ENCODE peak calls at places on chromosome 4, in eight cellular contexts. One of them, this sample, is unnamed.

GRCh38 chr4:22003878-22004277 is 55.3 kb upstream of the KCNIP4 start:
- DNase-seq in GM23248: peak; percentile 22
- DNase-seq in MM.1S: no peak
- DNase-seq in neural progenitor cell: peak; percentile 12
- DNase-seq in endothelial cell of umbilical vein: no peak
- DNase-seq in hepatocyte: no peak
- DNase-seq in HepG2: no peak
- DNase-seq in PC-3: no peak
- DNase-seq in this sample: no peak

GRCh38 chr4:173346074-173346473 is 11.9 kb upstream of the HMGB2 start:
- DNase-seq in GM23248: peak; percentile 48
- DNase-seq in MM.1S: no peak
- DNase-seq in neural progenitor cell: no peak
- DNase-seq in endothelial cell of umbilical vein: no peak
- DNase-seq in hepatocyte: no peak
- DNase-seq in HepG2: no peak
- DNase-seq in PC-3: peak; percentile 79
- DNase-seq in this sample: no peak

GRCh38 chr4:128827280-128827679 is 17.8 kb downstream of the JADE1 start:
- DNase-seq in GM23248: no peak
- DNase-seq in MM.1S: no peak
- DNase-seq in neural progenitor cell: no peak
- DNase-seq in endothelial cell of umbilical vein: no peak
- DNase-seq in hepatocyte: no peak
- DNase-seq in HepG2: no peak
- DNase-seq in PC-3: no peak
- DNase-seq in this sample: no peak

GRCh38 chr4:140661550-140661949 is 92.8 kb upstream of the UCP1 start:
- DNase-seq in GM23248: no peak
- DNase-seq in MM.1S: no peak
- DNase-seq in neural progenitor cell: no peak
- DNase-seq in endothelial cell of umbilical vein: no peak
- DNase-seq in hepatocyte: no peak
- DNase-seq in HepG2: peak; percentile 9
- DNase-seq in PC-3: no peak
- DNase-seq in this sample: no peak

GRCh38 chr4:113871080-113871479 is 108.4 kb downstream of the ARSJ start:
- DNase-seq in GM23248: no peak
- DNase-seq in MM.1S: no peak
- DNase-seq in neural progenitor cell: no peak
- DNase-seq in endothelial cell of umbilical vein: no peak
- DNase-seq in hepatocyte: no peak
- DNase-seq in HepG2: no peak
- DNase-seq in PC-3: no peak
- DNase-seq in this sample: no peak

GRCh38 chr4:176034936-176035335 is 30.7 kb upstream of the WDR17 start:
- DNase-seq in GM23248: peak; percentile 56
- DNase-seq in MM.1S: no peak
- DNase-seq in neural progenitor cell: no peak
- DNase-seq in endothelial cell of umbilical vein: no peak
- DNase-seq in hepatocyte: no peak
- DNase-seq in HepG2: no peak
- DNase-seq in PC-3: no peak
- DNase-seq in this sample: peak; percentile 18

GRCh38 chr4:66647915-66648314 is 897.4 kb downstream of the CENPC start:
- DNase-seq in GM23248: no peak
- DNase-seq in MM.1S: no peak
- DNase-seq in neural progenitor cell: no peak
- DNase-seq in endothelial cell of umbilical vein: no peak
- DNase-seq in hepatocyte: no peak
- DNase-seq in HepG2: no peak
- DNase-seq in PC-3: no peak
- DNase-seq in this sample: no peak

GRCh38 chr4:15659768-15660394 is 4.7 kb upstream of the FBXL5 start:
- DNase-seq in GM23248: peak; percentile 86
- DNase-seq in MM.1S: no peak
- DNase-seq in neural progenitor cell: no peak
- DNase-seq in endothelial cell of umbilical vein: peak; percentile 24
- DNase-seq in hepatocyte: peak; percentile 32
- DNase-seq in HepG2: no peak
- DNase-seq in PC-3: no peak
- DNase-seq in this sample: peak; percentile 69

GRCh38 chr4:39900966-39901365 is 76.7 kb downstream of the PDS5A start:
- DNase-seq in GM23248: peak; percentile 1
- DNase-seq in MM.1S: no peak
- DNase-seq in neural progenitor cell: no peak
- DNase-seq in endothelial cell of umbilical vein: no peak
- DNase-seq in hepatocyte: no peak
- DNase-seq in HepG2: no peak
- DNase-seq in PC-3: peak; percentile 8
- DNase-seq in this sample: peak; percentile 9

GRCh38 chr4:168569066-168569908 is 72.4 kb downstream of the PALLD start:
- DNase-seq in GM23248: peak; percentile 68
- DNase-seq in MM.1S: no peak
- DNase-seq in neural progenitor cell: no peak
- DNase-seq in endothelial cell of umbilical vein: peak; percentile 98
- DNase-seq in hepatocyte: peak; percentile 76
- DNase-seq in HepG2: peak; percentile 1
- DNase-seq in PC-3: no peak
- DNase-seq in this sample: no peak

GRCh38 chr4:152990471-152991131 is 54.5 kb downstream of the FHDC1 start:
- DNase-seq in GM23248: no peak
- DNase-seq in MM.1S: no peak
- DNase-seq in neural progenitor cell: no peak
- DNase-seq in endothelial cell of umbilical vein: no peak
- DNase-seq in hepatocyte: no peak
- DNase-seq in HepG2: no peak
- DNase-seq in PC-3: no peak
- DNase-seq in this sample: no peak

GRCh38 chr4:167428172-167428571 is 193.9 kb upstream of the SPOCK3 start:
- DNase-seq in GM23248: no peak
- DNase-seq in MM.1S: no peak
- DNase-seq in neural progenitor cell: no peak
- DNase-seq in endothelial cell of umbilical vein: no peak
- DNase-seq in hepatocyte: no peak
- DNase-seq in HepG2: no peak
- DNase-seq in PC-3: no peak
- DNase-seq in this sample: peak; percentile 31

GRCh38 chr4:46975841-46976551 is 17.4 kb downstream of the GABRA4 start:
- DNase-seq in GM23248: no peak
- DNase-seq in MM.1S: peak; percentile 55
- DNase-seq in neural progenitor cell: no peak
- DNase-seq in endothelial cell of umbilical vein: no peak
- DNase-seq in hepatocyte: no peak
- DNase-seq in HepG2: no peak
- DNase-seq in PC-3: no peak
- DNase-seq in this sample: peak; percentile 49

GRCh38 chr4:123398151-123398802 is 1.7 kb downstream of the SPRY1 start:
- DNase-seq in GM23248: peak; percentile 91
- DNase-seq in MM.1S: peak; percentile 79
- DNase-seq in neural progenitor cell: peak; percentile 90
- DNase-seq in endothelial cell of umbilical vein: peak; percentile 65
- DNase-seq in hepatocyte: peak; percentile 92
- DNase-seq in HepG2: no peak
- DNase-seq in PC-3: peak; percentile 55
- DNase-seq in this sample: peak; percentile 67

GRCh38 chr4:140098481-140099132 is 55.4 kb downstream of the MAML3 start:
- DNase-seq in GM23248: peak; percentile 76
- DNase-seq in MM.1S: no peak
- DNase-seq in neural progenitor cell: no peak
- DNase-seq in endothelial cell of umbilical vein: peak; percentile 94
- DNase-seq in hepatocyte: no peak
- DNase-seq in HepG2: no peak
- DNase-seq in PC-3: peak; percentile 79
- DNase-seq in this sample: peak; percentile 79

GRCh38 chr4:25580633-25581467 is 74.8 kb upstream of the SLC34A2 start:
- DNase-seq in GM23248: peak; percentile 2
- DNase-seq in MM.1S: no peak
- DNase-seq in neural progenitor cell: no peak
- DNase-seq in endothelial cell of umbilical vein: no peak
- DNase-seq in hepatocyte: no peak
- DNase-seq in HepG2: peak; percentile 16
- DNase-seq in PC-3: no peak
- DNase-seq in this sample: no peak

GRCh38 chr4:24321637-24322036 is 262.7 kb downstream of the DHX15 start:
- DNase-seq in GM23248: no peak
- DNase-seq in MM.1S: no peak
- DNase-seq in neural progenitor cell: peak; percentile 96
- DNase-seq in endothelial cell of umbilical vein: no peak
- DNase-seq in hepatocyte: no peak
- DNase-seq in HepG2: no peak
- DNase-seq in PC-3: no peak
- DNase-seq in this sample: no peak

GRCh38 chr4:52873191-52873590 is 11.1 kb downstream of the RASL11B start:
- DNase-seq in GM23248: no peak
- DNase-seq in MM.1S: no peak
- DNase-seq in neural progenitor cell: peak; percentile 47
- DNase-seq in endothelial cell of umbilical vein: peak; percentile 75
- DNase-seq in hepatocyte: no peak
- DNase-seq in HepG2: no peak
- DNase-seq in PC-3: peak; percentile 33
- DNase-seq in this sample: peak; percentile 17

GRCh38 chr4:41797260-41797659 is 48.7 kb upstream of the PHOX2B start:
- DNase-seq in GM23248: no peak
- DNase-seq in MM.1S: no peak
- DNase-seq in neural progenitor cell: no peak
- DNase-seq in endothelial cell of umbilical vein: no peak
- DNase-seq in hepatocyte: no peak
- DNase-seq in HepG2: no peak
- DNase-seq in PC-3: no peak
- DNase-seq in this sample: no peak

GRCh38 chr4:106264331-106264728 is 51.7 kb downstream of the TBCK start:
- DNase-seq in GM23248: no peak
- DNase-seq in MM.1S: no peak
- DNase-seq in neural progenitor cell: no peak
- DNase-seq in endothelial cell of umbilical vein: no peak
- DNase-seq in hepatocyte: peak; percentile 83
- DNase-seq in HepG2: peak; percentile 79
- DNase-seq in PC-3: no peak
- DNase-seq in this sample: no peak

GRCh38 chr4:40317921-40318658 is 17.0 kb upstream of the CHRNA9 start:
- DNase-seq in GM23248: no peak
- DNase-seq in MM.1S: peak; percentile 4
- DNase-seq in neural progenitor cell: no peak
- DNase-seq in endothelial cell of umbilical vein: no peak
- DNase-seq in hepatocyte: no peak
- DNase-seq in HepG2: no peak
- DNase-seq in PC-3: peak; percentile 14
- DNase-seq in this sample: peak; percentile 36

GRCh38 chr4:8593268-8594096 is 917 bp downstream of the CPZ start:
- DNase-seq in GM23248: peak; percentile 29
- DNase-seq in MM.1S: no peak
- DNase-seq in neural progenitor cell: peak; percentile 44
- DNase-seq in endothelial cell of umbilical vein: no peak
- DNase-seq in hepatocyte: no peak
- DNase-seq in HepG2: no peak
- DNase-seq in PC-3: no peak
- DNase-seq in this sample: no peak
- TF ChIP-seq EZH2 in GM23248: peak; percentile 43
- TF ChIP-seq EZH2 in MM.1S: no peak
- TF ChIP-seq EZH2 in neural progenitor cell: no peak
- TF ChIP-seq EZH2 in endothelial cell of umbilical vein: no peak
- TF ChIP-seq EZH2 in hepatocyte: no peak
- TF ChIP-seq EZH2 in HepG2: no peak
- TF ChIP-seq EZH2 in PC-3: no peak
- TF ChIP-seq EZH2 in this sample: peak; percentile 52

GRCh38 chr4:151643564-151643963 is 117.2 kb downstream of the GATB start:
- DNase-seq in GM23248: no peak
- DNase-seq in MM.1S: no peak
- DNase-seq in neural progenitor cell: no peak
- DNase-seq in endothelial cell of umbilical vein: no peak
- DNase-seq in hepatocyte: no peak
- DNase-seq in HepG2: no peak
- DNase-seq in PC-3: no peak
- DNase-seq in this sample: no peak
- H3K4me1 ChIP-seq in GM23248: peaks cover 10% of the 10 kb centered on the region
- H3K4me1 ChIP-seq in MM.1S: no peaks in the 10 kb centered on the region
- H3K4me1 ChIP-seq in neural progenitor cell: peaks cover 3% of the 10 kb centered on the region
- H3K4me1 ChIP-seq in endothelial cell of umbilical vein: no peaks in the 10 kb centered on the region
- H3K4me1 ChIP-seq in hepatocyte: no peaks in the 10 kb centered on the region
- H3K4me1 ChIP-seq in HepG2: no peaks in the 10 kb centered on the region
- H3K4me1 ChIP-seq in PC-3: peaks cover 6% of the 10 kb centered on the region
- H3K4me1 ChIP-seq in this sample: no peaks in the 10 kb centered on the region

GRCh38 chr4:183863155-183863825 is 41.8 kb upstream of the STOX2 start:
- DNase-seq in GM23248: no peak
- DNase-seq in MM.1S: no peak
- DNase-seq in neural progenitor cell: no peak
- DNase-seq in endothelial cell of umbilical vein: no peak
- DNase-seq in hepatocyte: no peak
- DNase-seq in HepG2: no peak
- DNase-seq in PC-3: no peak
- DNase-seq in this sample: no peak
- H3K4me2 ChIP-seq in GM23248: no peak overlapping the region
- H3K4me2 ChIP-seq in MM.1S: no peak overlapping the region
- H3K4me2 ChIP-seq in neural progenitor cell: no peak overlapping the region
- H3K4me2 ChIP-seq in endothelial cell of umbilical vein: no peak overlapping the region
- H3K4me2 ChIP-seq in hepatocyte: peak overlapping the region; percentile 17
- H3K4me2 ChIP-seq in HepG2: no peak overlapping the region
- H3K4me2 ChIP-seq in PC-3: no peak overlapping the region
- H3K4me2 ChIP-seq in this sample: no peak overlapping the region

DNA sequence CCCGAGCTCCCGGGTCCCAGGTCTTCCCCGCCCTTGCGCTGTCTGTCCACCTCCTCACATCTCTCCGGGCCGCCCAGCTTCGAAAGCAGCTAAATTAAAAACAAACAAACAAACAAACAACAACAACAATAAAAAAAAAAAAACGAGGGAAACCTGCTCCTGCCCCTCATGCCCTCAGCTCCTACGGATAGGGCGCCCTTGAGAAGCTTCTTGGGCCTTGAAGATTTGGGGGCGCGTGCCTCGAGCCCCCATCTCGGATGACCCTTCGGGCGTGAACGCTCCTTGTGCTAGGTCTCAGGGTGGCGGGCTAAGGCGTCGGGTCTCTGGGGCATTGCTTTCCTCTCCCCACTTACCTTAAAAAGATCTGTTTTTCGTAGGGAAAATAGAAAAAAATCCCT is 696 bp downstream of the NDNF start:
- DNase-seq in GM23248: no peak
- DNase-seq in MM.1S: no peak
- DNase-seq in neural progenitor cell: peak; percentile 13
- DNase-seq in endothelial cell of umbilical vein: no peak
- DNase-seq in hepatocyte: no peak
- DNase-seq in HepG2: no peak
- DNase-seq in PC-3: no peak
- DNase-seq in this sample: no peak
- TF ChIP-seq EZH2 in GM23248: no peak
- TF ChIP-seq EZH2 in MM.1S: no peak
- TF ChIP-seq EZH2 in neural progenitor cell: no peak
- TF ChIP-seq EZH2 in endothelial cell of umbilical vein: peak; percentile 38
- TF ChIP-seq EZH2 in hepatocyte: no peak
- TF ChIP-seq EZH2 in HepG2: no peak
- TF ChIP-seq EZH2 in PC-3: no peak
- TF ChIP-seq EZH2 in this sample: no peak

This sample was measured in fibroblast of lung.